ENCODE peak calls at places on chromosomes 7 and 10, in six cellular contexts. D is IMR-90, B is mesendoderm, S is H1, A is H9, X is neuronal stem cell. J is an unnamed sample.

GRCh38 chr10:126880926-126881325 is 24.3 kb upstream of the DOCK1 start:
- DNase-seq in A (no peak), S (no peak), D (no peak), B (no peak), X (no peak), J (no peak)

GRCh38 chr10:86742230-86742629 is 14.2 kb upstream of the BMPR1A start:
- DNase-seq in S (no peak), B (no peak), A (no peak), X (no peak), D (no peak), J (no peak)

GRCh38 chr7:16998481-16999051 is 116.8 kb upstream of the AGR3 start:
- DNase-seq in X (no peak), S (no peak), A (no peak), D (no peak), B (peak), J (no peak)

GRCh38 chr7:67484244-67484751 is 487.7 kb downstream of the TYW1 start:
- DNase-seq in S (peak), X (peak), B (peak), D (peak), A (peak), J (peak)

GRCh38 chr10:49144021-49144720 is 10.3 kb upstream of the FAM170B start:
- DNase-seq in S (no peak), D (peak), A (no peak), B (no peak), X (no peak), J (no peak)

GRCh38 chr7:18520450-18521235 is 25.1 kb downstream of the HDAC9 start:
- DNase-seq in X (no peak), S (no peak), B (no peak), A (no peak), D (peak), J (no peak)

GRCh38 chr7:156751319-156751718 is 110.7 kb downstream of the RNF32 start:
- DNase-seq in D (peak), S (no peak), B (no peak), A (no peak), X (no peak), J (peak)

GRCh38 chr7:101884671-101885596 is 67.5 kb downstream of the CUX1 start:
- DNase-seq in S (no peak), B (no peak), A (no peak), D (no peak), X (no peak), J (no peak)

GRCh38 chr7:105878746-105879605 is 2.6 kb upstream of the ATXN7L1 start:
- DNase-seq in D (no peak), B (no peak), X (no peak), S (no peak), A (no peak), J (no peak)

GRCh38 chr10:110226926-110227641 is 19.7 kb downstream of the MXI1 start:
- DNase-seq in X (no peak), A (peak), S (no peak), D (peak), B (peak), J (peak)

GRCh38 chr10:21813944-21814343 is 189.6 kb downstream of the DNAJC1 start:
- DNase-seq in S (no peak), D (no peak), X (no peak), A (no peak), B (no peak), J (no peak)

DNA sequence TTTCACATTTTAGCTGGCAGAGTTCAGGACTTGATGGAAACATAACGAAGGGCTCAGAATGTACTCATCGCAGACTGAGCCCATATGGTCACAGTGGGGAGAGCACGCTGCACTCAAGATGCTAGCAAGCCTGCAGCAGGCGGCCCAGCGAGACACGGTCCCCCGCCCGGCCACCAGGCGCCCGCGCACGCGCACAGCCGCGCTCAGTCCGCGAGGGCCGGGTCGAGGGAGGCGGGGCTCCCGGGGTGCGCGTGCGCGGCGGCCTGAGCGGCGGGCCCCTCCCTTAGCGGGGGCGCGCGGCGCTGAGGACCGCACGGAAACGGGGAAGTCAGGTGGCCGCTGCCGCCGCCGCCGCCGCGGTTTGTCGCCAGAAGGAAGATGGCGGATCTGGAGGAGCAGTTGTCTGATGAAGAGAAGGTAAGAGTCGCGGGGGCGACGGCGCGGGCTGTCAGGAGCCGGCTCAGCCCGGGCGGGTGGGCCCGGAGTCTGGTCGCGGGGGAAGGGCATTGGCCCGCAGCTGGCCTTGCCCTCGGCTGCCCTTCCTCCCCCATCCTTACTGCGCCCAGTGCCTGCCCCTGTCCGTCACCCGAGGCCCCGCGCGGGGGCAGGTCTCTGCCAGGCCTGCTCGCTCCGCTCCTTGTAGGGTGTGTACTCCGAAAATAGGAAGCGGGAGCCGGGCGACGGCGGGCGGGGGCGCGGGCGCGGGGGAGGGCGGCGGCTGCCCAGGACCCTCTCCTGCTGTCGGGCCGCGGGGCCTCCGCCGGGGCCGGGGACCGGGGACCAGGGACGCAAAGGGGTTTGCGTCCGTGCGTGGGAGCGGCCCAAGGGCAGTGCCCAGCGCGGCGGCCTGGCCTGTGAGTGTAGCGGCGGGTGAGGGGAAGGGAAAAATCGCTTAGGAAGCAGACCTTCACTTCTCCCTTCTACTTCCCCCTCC is at the start of gene CAPZA2:
- DNase-seq in D (peak), B (peak), S (peak), X (peak), A (peak), J (peak)
- H3K4ac ChIP-seq in D (peak), B (no peak), S (no peak), X (no peak), A (no peak), J (peak)

DNA sequence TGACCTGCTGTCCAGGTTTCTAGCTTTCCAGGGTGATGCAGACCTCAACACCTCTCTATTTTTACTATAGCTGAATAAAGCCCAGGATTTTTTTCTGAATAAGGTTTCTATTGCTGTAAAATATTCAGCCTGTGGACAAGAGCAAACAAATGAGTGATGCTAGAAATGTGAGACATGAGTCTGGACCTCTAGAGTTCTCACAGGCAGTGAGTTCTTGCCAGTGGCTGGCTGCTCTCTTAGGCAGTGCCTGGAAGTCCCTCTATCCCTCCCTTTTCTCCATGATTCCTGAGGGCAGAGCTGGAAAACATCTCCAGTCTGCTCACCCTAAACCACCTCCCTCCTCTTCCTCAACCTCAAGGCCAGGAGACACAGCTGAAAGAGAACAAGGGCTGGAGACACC is 793.8 kb upstream of the IGFBP3 start:
- DNase-seq in X (no peak), B (no peak), S (no peak), A (no peak), D (no peak), J (no peak)
- H3K4ac ChIP-seq in X (no peak), B (no peak), S (no peak), A (no peak), D (no peak), J (no peak)

DNA sequence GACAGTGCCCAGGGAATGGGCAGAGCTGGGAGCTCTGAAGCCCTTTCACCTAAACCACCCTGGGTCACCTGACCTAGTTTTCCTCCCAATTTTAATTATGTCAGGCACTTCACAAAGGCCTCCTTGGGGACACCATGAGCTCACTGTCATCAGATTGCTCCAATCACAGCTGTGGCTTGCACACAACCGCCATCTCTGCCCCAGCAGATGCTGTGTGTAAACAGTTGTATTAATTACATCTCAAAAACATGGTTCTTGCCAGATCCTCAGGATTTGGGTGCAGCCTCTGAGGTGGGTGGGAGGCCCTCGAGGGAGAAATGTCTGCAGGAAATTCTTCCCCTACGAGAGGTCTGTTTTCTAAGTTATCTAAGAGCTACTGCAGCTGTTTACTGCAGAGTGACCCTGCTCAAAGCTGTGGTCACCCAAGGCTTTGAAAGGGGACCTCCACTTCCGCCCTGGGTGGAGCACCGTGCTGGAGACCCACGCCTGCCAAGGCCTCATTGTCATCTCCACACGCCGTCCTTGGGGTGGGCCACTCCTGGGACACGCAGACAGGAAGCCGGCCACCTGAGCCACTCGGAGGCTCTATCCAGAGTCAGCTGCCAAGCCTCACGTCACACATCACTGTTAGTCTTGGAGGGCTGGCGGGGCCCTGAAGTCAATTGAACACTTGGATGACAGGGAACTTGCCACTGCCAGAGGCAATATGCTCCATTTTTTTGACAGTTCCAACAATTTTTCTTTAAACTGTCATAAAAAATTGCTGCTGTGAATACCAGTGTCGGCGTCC is 81.5 kb downstream of the EGFR start:
- DNase-seq in S (no peak), A (no peak), D (peak), X (no peak), B (no peak), J (peak)
- H3K4ac ChIP-seq in S (no peak), A (no peak), D (peak), X (no peak), B (no peak), J (no peak)

DNA sequence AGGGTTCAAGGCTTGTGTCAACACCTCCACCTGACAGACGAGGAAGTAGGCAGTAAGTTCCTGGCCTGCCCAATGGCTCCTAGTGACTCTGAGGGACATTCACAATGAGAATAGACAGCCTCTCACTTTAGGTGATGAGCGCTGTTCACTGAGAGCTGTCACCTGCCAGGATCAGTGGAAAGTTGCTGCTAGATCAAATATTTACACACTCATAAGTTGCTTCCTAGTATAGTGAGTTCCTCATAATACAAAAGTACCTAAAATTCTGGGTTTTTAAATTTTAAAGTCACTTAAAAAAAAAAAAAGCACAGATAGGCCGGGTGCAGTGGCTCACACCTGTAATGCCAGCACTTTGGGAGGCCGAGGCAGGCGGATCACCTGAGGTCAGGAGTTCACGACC is 320.8 kb downstream of the PRPF18 start:
- DNase-seq in X (no peak), B (no peak), A (no peak), D (no peak), S (no peak), J (no peak)
- H3K4ac ChIP-seq in X (no peak), B (no peak), A (no peak), D (no peak), S (no peak), J (no peak)

DNA sequence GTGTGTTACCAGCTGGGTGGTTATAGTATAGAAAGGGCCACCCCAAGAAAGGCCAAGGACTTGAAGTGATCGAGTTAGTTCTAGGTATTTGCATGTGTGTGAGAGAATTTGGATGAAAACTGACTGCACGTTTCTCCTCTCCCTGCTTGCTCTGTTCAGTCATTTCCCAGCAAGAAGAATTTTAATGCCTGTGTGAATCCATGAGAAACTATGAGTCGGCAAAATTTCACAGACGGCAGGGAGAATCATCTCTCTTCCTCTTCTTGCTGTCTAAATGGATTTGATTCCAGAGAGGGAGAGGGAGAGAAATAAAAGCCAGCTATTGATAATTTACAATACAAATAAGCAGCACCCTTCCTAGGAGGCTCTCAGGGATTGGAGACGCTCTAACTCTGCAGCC is 183.4 kb downstream of the TCF7L2 start:
- DNase-seq in A (no peak), D (peak), S (no peak), B (peak), X (no peak), J (no peak)
- H3K4ac ChIP-seq in A (no peak), D (peak), S (no peak), B (peak), X (no peak), J (no peak)

GRCh38 chr10:104120512-104120902 is 1.5 kb upstream of the SFR1 start:
- DNase-seq in B (no peak), X (no peak), S (no peak), A (no peak), D (no peak), J (no peak)
- H3K4ac ChIP-seq in B (no peak), X (no peak), S (no peak), A (no peak), D (peak), J (no peak)

DNA sequence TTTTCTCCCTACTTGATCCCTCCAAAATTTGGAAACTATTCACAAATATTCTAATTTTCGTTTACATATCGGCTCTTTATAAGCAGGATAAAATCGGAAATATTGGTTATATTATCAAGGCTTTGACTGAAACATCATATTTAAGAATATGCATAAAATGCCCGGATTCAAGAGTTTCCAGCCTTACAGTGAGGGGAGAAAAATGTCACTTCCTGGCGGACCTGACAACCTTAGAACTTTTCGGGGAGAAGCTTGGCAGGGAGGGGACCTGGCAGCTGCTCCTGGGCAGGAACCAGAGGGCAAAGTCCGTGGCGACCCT is 10.9 kb upstream of the ACSM6 start:
- DNase-seq in S (no peak), X (no peak), D (peak), A (no peak), B (no peak), J (peak)
- H3K4ac ChIP-seq in S (no peak), X (no peak), D (peak), A (no peak), B (peak), J (peak)

DNA sequence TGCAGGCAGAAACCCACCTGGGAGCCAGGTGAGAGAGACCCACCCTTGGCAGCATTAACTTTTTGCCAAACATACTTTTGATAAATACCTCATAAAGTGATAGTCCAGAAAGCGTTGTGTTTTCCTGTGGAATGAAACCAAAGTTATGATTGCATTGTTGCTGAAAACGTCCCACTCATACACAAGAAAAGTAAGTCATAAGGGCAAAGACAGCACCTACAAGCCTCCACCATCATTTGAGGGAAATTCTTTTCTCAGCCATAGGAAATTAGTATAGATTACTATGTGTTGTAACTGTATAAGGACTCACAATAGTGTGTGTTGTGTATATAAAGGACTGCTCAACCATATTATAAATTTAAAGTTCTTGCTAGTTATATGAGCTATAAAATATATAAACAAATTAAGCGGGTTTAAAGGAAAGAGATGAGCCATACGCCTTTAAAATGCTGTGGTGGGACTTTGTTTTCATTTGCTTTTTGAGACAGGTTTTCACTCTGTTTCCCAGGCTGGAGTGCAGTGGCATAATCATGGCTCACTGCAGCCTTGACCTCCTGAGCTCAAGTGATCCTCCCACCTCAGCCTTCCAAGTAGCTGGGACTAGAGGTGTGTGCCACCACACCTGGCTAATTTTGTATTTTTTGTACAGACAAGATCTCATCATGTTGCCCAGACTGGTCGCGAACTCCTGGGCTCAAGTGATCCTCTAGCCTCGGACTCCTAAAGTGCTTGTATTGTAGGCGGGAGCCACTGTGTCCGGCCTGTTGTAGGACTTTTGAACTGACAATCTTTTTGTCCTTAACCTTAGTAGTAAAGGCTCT is 160.8 kb downstream of the PKD1L1 start:
- DNase-seq in X (no peak), B (no peak), A (no peak), S (no peak), D (peak), J (peak)
- H3K4ac ChIP-seq in X (no peak), B (no peak), A (no peak), S (no peak), D (peak), J (peak)